ENCODE peak calls at places on chromosomes 13 and 19, in five cellular contexts. One of them, this sample, is unnamed.

GRCh38 chr19:1837625-1838105 is 10.6 kb downstream of the REXO1 start:
- DNase-seq in suprapubic skin: no peak
- DNase-seq in ascending aorta: no peak
- DNase-seq in lower leg skin: no peak
- DNase-seq in PC-3: peak; percentile 38
- DNase-seq in this sample: peak; percentile 33

GRCh38 chr19:47483200-47483599 is 819 bp downstream of the KPTN start:
- DNase-seq in suprapubic skin: peak; percentile 71
- DNase-seq in ascending aorta: no peak
- DNase-seq in lower leg skin: no peak
- DNase-seq in PC-3: no peak
- DNase-seq in this sample: no peak

GRCh38 chr13:76293751-76294150 is 592.5 kb downstream of the KCTD12 start:
- DNase-seq in suprapubic skin: no peak
- DNase-seq in ascending aorta: no peak
- DNase-seq in lower leg skin: no peak
- DNase-seq in PC-3: peak; percentile 16
- DNase-seq in this sample: peak; percentile 39

GRCh38 chr13:87999141-87999765 is 328.1 kb downstream of the SLITRK5 start:
- DNase-seq in suprapubic skin: no peak
- DNase-seq in ascending aorta: no peak
- DNase-seq in lower leg skin: no peak
- DNase-seq in PC-3: peak; percentile 6
- DNase-seq in this sample: peak; percentile 51

GRCh38 chr19:16033721-16034120 is 42.6 kb upstream of the TPM4 start:
- DNase-seq in suprapubic skin: no peak
- DNase-seq in ascending aorta: no peak
- DNase-seq in lower leg skin: no peak
- DNase-seq in PC-3: no peak
- DNase-seq in this sample: no peak

GRCh38 chr19:36488816-36489138 is 584 bp downstream of the ZNF566 start:
- DNase-seq in suprapubic skin: no peak
- DNase-seq in ascending aorta: no peak
- DNase-seq in lower leg skin: no peak
- DNase-seq in PC-3: peak; percentile 12
- DNase-seq in this sample: no peak

GRCh38 chr13:67437246-67437645 is 207.1 kb upstream of the PCDH9 start:
- DNase-seq in suprapubic skin: no peak
- DNase-seq in ascending aorta: no peak
- DNase-seq in lower leg skin: no peak
- DNase-seq in PC-3: no peak
- DNase-seq in this sample: no peak

GRCh38 chr19:679418-680286 is 3.5 kb downstream of the FSTL3 start:
- DNase-seq in suprapubic skin: no peak
- DNase-seq in ascending aorta: no peak
- DNase-seq in lower leg skin: no peak
- DNase-seq in PC-3: peak; percentile 38
- DNase-seq in this sample: peak; percentile 90

GRCh38 chr19:3335431-3336350 is 30.7 kb upstream of the NFIC start:
- DNase-seq in suprapubic skin: peak; percentile 80
- DNase-seq in ascending aorta: peak; percentile 56
- DNase-seq in lower leg skin: no peak
- DNase-seq in PC-3: peak; percentile 20
- DNase-seq in this sample: no peak

DNA sequence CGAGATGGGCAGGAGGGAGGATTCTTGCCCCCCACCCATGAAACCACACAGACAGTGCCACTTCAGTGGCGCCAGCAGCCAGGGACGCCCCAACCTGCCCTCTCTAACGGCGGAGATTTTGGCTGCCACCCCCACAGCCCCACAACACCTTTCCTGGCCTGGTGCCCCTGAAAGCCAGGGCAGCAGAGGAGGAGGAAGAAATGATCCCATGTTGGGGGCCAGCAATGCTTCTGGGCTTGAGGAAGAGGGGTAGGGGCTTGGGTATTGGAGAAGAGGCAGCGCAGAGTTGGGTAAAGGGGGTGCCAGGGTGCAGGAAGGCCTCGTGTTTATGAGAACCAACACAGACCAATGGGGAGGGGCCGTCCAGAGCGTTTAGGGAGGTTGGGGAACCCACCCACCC is 1.7 kb downstream of the MLLT1 start:
- DNase-seq in suprapubic skin: no peak
- DNase-seq in ascending aorta: no peak
- DNase-seq in lower leg skin: no peak
- DNase-seq in PC-3: no peak
- DNase-seq in this sample: no peak
- H3K4me3 ChIP-seq in suprapubic skin: peak overlapping the region; percentile 86
- H3K4me3 ChIP-seq in ascending aorta: peak overlapping the region; percentile 95
- H3K4me3 ChIP-seq in lower leg skin: no peak overlapping the region
- H3K4me3 ChIP-seq in PC-3: no peak overlapping the region
- H3K4me3 ChIP-seq in this sample: peak overlapping the region; percentile 74

DNA sequence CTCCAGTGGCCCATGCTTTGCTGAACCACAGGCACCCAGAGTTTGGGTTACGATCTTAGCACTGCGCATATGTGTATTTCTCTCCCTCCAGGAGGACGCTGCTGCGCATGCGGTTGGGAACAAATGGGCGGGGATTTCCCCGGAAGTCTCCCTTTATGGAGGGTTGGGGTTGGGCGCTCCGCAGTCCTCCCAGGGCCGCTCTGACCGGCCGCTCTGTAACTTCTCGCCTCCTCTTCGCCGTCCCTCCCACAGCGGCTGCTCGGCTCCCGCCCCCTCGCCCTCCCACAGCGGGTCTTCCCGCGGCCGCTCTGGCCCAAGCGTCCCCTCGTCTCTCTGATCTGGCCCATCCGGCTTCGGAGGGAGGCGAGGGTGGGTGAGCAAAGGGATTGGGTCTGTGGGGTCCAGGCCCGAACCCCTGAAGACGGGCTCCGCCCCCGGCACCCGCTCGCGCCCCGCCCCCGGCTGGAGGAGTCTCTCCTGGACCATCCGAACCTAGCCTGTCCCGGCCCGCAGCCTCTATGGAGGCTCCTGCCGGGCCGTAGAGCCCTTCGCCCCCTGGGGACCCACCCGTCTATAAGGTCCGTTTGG is at the start of gene MEGF8:
- DNase-seq in suprapubic skin: peak; percentile 99
- DNase-seq in ascending aorta: peak; percentile 92
- DNase-seq in lower leg skin: peak; percentile 96
- DNase-seq in PC-3: peak; percentile 98
- DNase-seq in this sample: peak; percentile 99
- TF ChIP-seq CTCF in suprapubic skin: peak; percentile 89
- TF ChIP-seq CTCF in ascending aorta: no peak
- TF ChIP-seq CTCF in lower leg skin: no peak
- TF ChIP-seq CTCF in PC-3: no peak
- TF ChIP-seq CTCF in this sample: peak; percentile 96

GRCh38 chr19:49879243-49879960 is 1.9 kb downstream of the TBC1D17 start:
- DNase-seq in suprapubic skin: no peak
- DNase-seq in ascending aorta: no peak
- DNase-seq in lower leg skin: no peak
- DNase-seq in PC-3: peak; percentile 22
- DNase-seq in this sample: no peak
- H3K4me3 ChIP-seq in suprapubic skin: no peak overlapping the region
- H3K4me3 ChIP-seq in ascending aorta: no peak overlapping the region
- H3K4me3 ChIP-seq in lower leg skin: no peak overlapping the region
- H3K4me3 ChIP-seq in PC-3: peak overlapping the region; percentile 93
- H3K4me3 ChIP-seq in this sample: no peak overlapping the region

GRCh38 chr13:47592256-47592655 is 408.8 kb downstream of the SUCLA2 start:
- DNase-seq in suprapubic skin: no peak
- DNase-seq in ascending aorta: no peak
- DNase-seq in lower leg skin: no peak
- DNase-seq in PC-3: no peak
- DNase-seq in this sample: no peak

DNA sequence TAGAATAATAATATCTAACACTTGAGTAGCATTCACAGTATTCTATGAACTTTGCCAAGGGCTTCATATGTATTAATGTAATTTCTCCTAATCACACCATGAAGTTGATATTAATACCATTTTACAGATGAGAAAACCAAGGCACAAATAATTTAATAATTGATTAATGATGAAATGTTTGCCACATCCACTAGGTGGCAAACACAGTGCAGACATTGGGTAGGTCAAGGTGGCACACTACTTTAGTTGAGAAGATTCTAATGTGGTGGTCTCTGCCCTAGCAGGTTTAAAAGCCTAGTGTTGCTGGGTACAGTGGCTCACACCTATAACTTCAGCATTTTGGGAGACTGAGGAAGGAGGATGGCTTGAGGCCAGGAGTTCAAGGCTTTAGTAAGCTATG is 412.4 kb downstream of the SUCLA2 start:
- DNase-seq in suprapubic skin: no peak
- DNase-seq in ascending aorta: no peak
- DNase-seq in lower leg skin: no peak
- DNase-seq in PC-3: no peak
- DNase-seq in this sample: no peak
- TF ChIP-seq CTCF in suprapubic skin: no peak
- TF ChIP-seq CTCF in ascending aorta: no peak
- TF ChIP-seq CTCF in lower leg skin: no peak
- TF ChIP-seq CTCF in PC-3: peak; percentile 44
- TF ChIP-seq CTCF in this sample: peak; percentile 27

GRCh38 chr13:59982631-59983382 is 180.9 kb downstream of the DIAPH3 start:
- DNase-seq in suprapubic skin: no peak
- DNase-seq in ascending aorta: no peak
- DNase-seq in lower leg skin: no peak
- DNase-seq in PC-3: no peak
- DNase-seq in this sample: peak; percentile 53
- H3K4me3 ChIP-seq in suprapubic skin: no peak overlapping the region
- H3K4me3 ChIP-seq in ascending aorta: no peak overlapping the region
- H3K4me3 ChIP-seq in lower leg skin: no peak overlapping the region
- H3K4me3 ChIP-seq in PC-3: no peak overlapping the region
- H3K4me3 ChIP-seq in this sample: peak overlapping the region; percentile 56

GRCh38 chr19:31249217-31249616 is 100.0 kb downstream of the TSHZ3 start:
- DNase-seq in suprapubic skin: no peak
- DNase-seq in ascending aorta: no peak
- DNase-seq in lower leg skin: no peak
- DNase-seq in PC-3: no peak
- DNase-seq in this sample: no peak
- TF ChIP-seq CTCF in suprapubic skin: no peak
- TF ChIP-seq CTCF in ascending aorta: no peak
- TF ChIP-seq CTCF in lower leg skin: no peak
- TF ChIP-seq CTCF in PC-3: no peak
- TF ChIP-seq CTCF in this sample: peak; percentile 22